ENCODE peak calls at places on chromosomes 2 and 18, in five cellular contexts. One of them, this sample, is unnamed.
A peak's percentile ranks its signal among the peaks of the same experiment; 100 is the strongest.

GRCh38 chr2:163733301-163733938 is 2.4 kb downstream of the FIGN start:
- DNase-seq in activated gamma-delta T cell: no peak
- DNase-seq in activated CD4-positive, alpha-beta T cell treated with anti-CD3 and anti-CD28 coated beads for 4 hours: no peak
- DNase-seq in testis: peak; percentile 51
- DNase-seq in Peyer's patch: no peak
- DNase-seq in this sample: no peak

GRCh38 chr2:185780890-185781289 is 42.3 kb downstream of the FSIP2 start:
- DNase-seq in activated CD4-positive, alpha-beta T cell treated with anti-CD3 and anti-CD28 coated beads for 4 hours: no peak
- DNase-seq in activated gamma-delta T cell: no peak
- DNase-seq in testis: no peak
- DNase-seq in Peyer's patch: no peak
- DNase-seq in this sample: no peak

GRCh38 chr18:39235118-39235719 is 1669.6 kb upstream of the CELF4 start:
- DNase-seq in Peyer's patch: no peak
- DNase-seq in activated gamma-delta T cell: no peak
- DNase-seq in testis: no peak
- DNase-seq in activated CD4-positive, alpha-beta T cell treated with anti-CD3 and anti-CD28 coated beads for 4 hours: no peak
- DNase-seq in this sample: no peak

GRCh38 chr2:174893018-174893417 is 112.2 kb downstream of the CHN1 start:
- DNase-seq in Peyer's patch: no peak
- DNase-seq in activated CD4-positive, alpha-beta T cell treated with anti-CD3 and anti-CD28 coated beads for 4 hours: no peak
- DNase-seq in activated gamma-delta T cell: no peak
- DNase-seq in testis: no peak
- DNase-seq in this sample: no peak

GRCh38 chr2:182718459-182718858 is 2.4 kb downstream of the DNAJC10 start:
- DNase-seq in testis: no peak
- DNase-seq in activated CD4-positive, alpha-beta T cell treated with anti-CD3 and anti-CD28 coated beads for 4 hours: no peak
- DNase-seq in Peyer's patch: no peak
- DNase-seq in activated gamma-delta T cell: no peak
- DNase-seq in this sample: no peak

GRCh38 chr2:136085810-136086209 is 32.1 kb downstream of the CXCR4 start:
- DNase-seq in Peyer's patch: no peak
- DNase-seq in testis: no peak
- DNase-seq in activated gamma-delta T cell: no peak
- DNase-seq in activated CD4-positive, alpha-beta T cell treated with anti-CD3 and anti-CD28 coated beads for 4 hours: no peak
- DNase-seq in this sample: no peak

GRCh38 chr18:39190508-39190907 is 1624.9 kb upstream of the CELF4 start:
- DNase-seq in activated gamma-delta T cell: no peak
- DNase-seq in Peyer's patch: no peak
- DNase-seq in activated CD4-positive, alpha-beta T cell treated with anti-CD3 and anti-CD28 coated beads for 4 hours: no peak
- DNase-seq in testis: no peak
- DNase-seq in this sample: no peak

GRCh38 chr2:227627769-227628168 is 10.5 kb downstream of the SCYGR4 start:
- DNase-seq in Peyer's patch: no peak
- DNase-seq in testis: no peak
- DNase-seq in activated gamma-delta T cell: no peak
- DNase-seq in activated CD4-positive, alpha-beta T cell treated with anti-CD3 and anti-CD28 coated beads for 4 hours: no peak
- DNase-seq in this sample: no peak

GRCh38 chr2:197571622-197572271 is 55.9 kb downstream of the MOB4 start:
- DNase-seq in testis: no peak
- DNase-seq in activated gamma-delta T cell: no peak
- DNase-seq in Peyer's patch: no peak
- DNase-seq in activated CD4-positive, alpha-beta T cell treated with anti-CD3 and anti-CD28 coated beads for 4 hours: no peak
- DNase-seq in this sample: no peak

GRCh38 chr2:83951378-83951947 is 507.6 kb downstream of the SUCLG1 start:
- DNase-seq in activated gamma-delta T cell: no peak
- DNase-seq in activated CD4-positive, alpha-beta T cell treated with anti-CD3 and anti-CD28 coated beads for 4 hours: no peak
- DNase-seq in testis: no peak
- DNase-seq in Peyer's patch: no peak
- DNase-seq in this sample: no peak

GRCh38 chr2:47082976-47083375 is 72.1 kb downstream of the STPG4 start:
- DNase-seq in Peyer's patch: no peak
- DNase-seq in testis: no peak
- DNase-seq in activated CD4-positive, alpha-beta T cell treated with anti-CD3 and anti-CD28 coated beads for 4 hours: no peak
- DNase-seq in activated gamma-delta T cell: no peak
- DNase-seq in this sample: no peak

GRCh38 chr18:48852792-48853191 is 98.0 kb downstream of the SMAD7 start:
- DNase-seq in testis: no peak
- DNase-seq in activated gamma-delta T cell: no peak
- DNase-seq in activated CD4-positive, alpha-beta T cell treated with anti-CD3 and anti-CD28 coated beads for 4 hours: no peak
- DNase-seq in Peyer's patch: no peak
- DNase-seq in this sample: no peak

GRCh38 chr2:196318517-196319377 is 147.4 kb upstream of the STK17B start:
- DNase-seq in activated gamma-delta T cell: no peak
- DNase-seq in testis: no peak
- DNase-seq in Peyer's patch: no peak
- DNase-seq in activated CD4-positive, alpha-beta T cell treated with anti-CD3 and anti-CD28 coated beads for 4 hours: no peak
- DNase-seq in this sample: no peak

GRCh38 chr18:12376034-12376717 is 851 bp downstream of the AFG3L2 start:
- DNase-seq in activated gamma-delta T cell: no peak
- DNase-seq in Peyer's patch: no peak
- DNase-seq in testis: peak; percentile 35
- DNase-seq in activated CD4-positive, alpha-beta T cell treated with anti-CD3 and anti-CD28 coated beads for 4 hours: peak; percentile 33
- DNase-seq in this sample: no peak

GRCh38 chr18:29749699-29750098 is 1292.8 kb downstream of the DSC3 start:
- DNase-seq in activated CD4-positive, alpha-beta T cell treated with anti-CD3 and anti-CD28 coated beads for 4 hours: no peak
- DNase-seq in Peyer's patch: no peak
- DNase-seq in testis: no peak
- DNase-seq in activated gamma-delta T cell: no peak
- DNase-seq in this sample: no peak

GRCh38 chr18:50071393-50071792 is 123.6 kb downstream of the MYO5B start:
- DNase-seq in testis: no peak
- DNase-seq in activated CD4-positive, alpha-beta T cell treated with anti-CD3 and anti-CD28 coated beads for 4 hours: no peak
- DNase-seq in Peyer's patch: no peak
- DNase-seq in activated gamma-delta T cell: no peak
- DNase-seq in this sample: no peak

This sample was measured in stimulated activated naive CD4-positive, alpha-beta T cell treated with Interleukin-2 at 50 U/mL for 16 hours.